ENCODE peak calls at places on chromosomes 16 and 17, in four cellular contexts. S is IMR-90, L is H1, X is H9. G is an unnamed sample.

GRCh38 chr16:52709286-52709685 is 162.3 kb upstream of the TOX3 start:
- DNase-seq in S (no peak), L (no peak), X (no peak), G (peak)

GRCh38 chr16:3716831-3717234 is 491 bp downstream of the TRAP1 start:
- DNase-seq in S (no peak), L (no peak), X (no peak), G (peak)

GRCh38 chr17:57682667-57683066 is 62.4 kb downstream of the CCDC182 start:
- DNase-seq in S (no peak), L (peak), X (no peak), G (no peak)

GRCh38 chr16:13298676-13299075 is 397.3 kb downstream of the SHISA9 start:
- DNase-seq in S (no peak), L (peak), X (no peak), G (peak)

GRCh38 chr16:64089697-64090096 is 1032.2 kb downstream of the CDH11 start:
- DNase-seq in S (peak), L (no peak), X (peak), G (peak)

GRCh38 chr17:50586421-50587247 is 26.1 kb downstream of the CACNA1G start:
- DNase-seq in S (no peak), L (no peak), X (no peak), G (peak)

GRCh38 chr17:38867179-38867994 is 2.5 kb upstream of the LASP1 start:
- DNase-seq in S (peak), L (peak), X (peak), G (peak)

GRCh38 chr16:11152205-11152604 is 103.8 kb downstream of the SOCS1 start:
- DNase-seq in S (no peak), L (no peak), X (no peak), G (no peak)

GRCh38 chr16:88681709-88682451 is 4.4 kb downstream of the SNAI3 start:
- DNase-seq in S (peak), L (no peak), X (no peak), G (no peak)

GRCh38 chr17:51166198-51166986 is at the start of gene NME2:
- DNase-seq in S (peak), L (peak), X (peak), G (peak)

GRCh38 chr16:89798832-89799370 is 17.5 kb downstream of the FANCA start:
- DNase-seq in S (no peak), L (no peak), X (no peak), G (no peak)

GRCh38 chr17:74737299-74738050 is 419 bp downstream of the RAB37 start:
- DNase-seq in S (no peak), L (peak), X (peak), G (peak)

GRCh38 chr16:48206594-48207242 is 37.4 kb upstream of the LONP2 start:
- DNase-seq in S (peak), L (no peak), X (no peak), G (peak)

GRCh38 chr16:67311607-67312449 is 14.7 kb downstream of the KCTD19 start:
- DNase-seq in S (peak), L (no peak), X (no peak), G (no peak)

GRCh38 chr16:52861614-52862022 is 191.1 kb downstream of the CHD9NB start:
- DNase-seq in S (no peak), L (peak), X (no peak), G (peak)

GRCh38 chr16:47461598-47462266 is 601 bp downstream of the PHKB start:
- DNase-seq in S (peak), L (no peak), X (no peak), G (peak)

GRCh38 chr16:2936436-2937011 is 24.8 kb downstream of the FLYWCH1 start:
- DNase-seq in S (no peak), L (no peak), X (no peak), G (no peak)

GRCh38 chr17:2043785-2044184 is 2.0 kb downstream of the OVCA2 start:
- DNase-seq in S (peak), L (no peak), X (no peak), G (peak)

GRCh38 chr16:88541831-88542230 is 28.4 kb upstream of the ZC3H18 start:
- DNase-seq in S (no peak), L (no peak), X (no peak), G (peak)

GRCh38 chr16:7456221-7456620 is 123.6 kb downstream of the RBFOX1 start:
- DNase-seq in S (no peak), L (no peak), X (no peak), G (no peak)

GRCh38 chr16:11201498-11202259 is 54.3 kb downstream of the SOCS1 start:
- DNase-seq in S (peak), L (no peak), X (peak), G (peak)

GRCh38 chr17:76353004-76353598 is 615 bp downstream of the PRPSAP1 start:
- DNase-seq in S (no peak), L (peak), X (peak), G (peak)

GRCh38 chr17:55295411-55296170 is 30.8 kb downstream of the HLF start:
- DNase-seq in S (peak), L (peak), X (peak), G (peak)

GRCh38 chr17:64354396-64354795 is 36.3 kb downstream of the PECAM1 start:
- DNase-seq in S (no peak), L (no peak), X (no peak), G (no peak)
- H4K5ac ChIP-seq in S (no peak), L (no peak), X (no peak), G (no peak)

DNA sequence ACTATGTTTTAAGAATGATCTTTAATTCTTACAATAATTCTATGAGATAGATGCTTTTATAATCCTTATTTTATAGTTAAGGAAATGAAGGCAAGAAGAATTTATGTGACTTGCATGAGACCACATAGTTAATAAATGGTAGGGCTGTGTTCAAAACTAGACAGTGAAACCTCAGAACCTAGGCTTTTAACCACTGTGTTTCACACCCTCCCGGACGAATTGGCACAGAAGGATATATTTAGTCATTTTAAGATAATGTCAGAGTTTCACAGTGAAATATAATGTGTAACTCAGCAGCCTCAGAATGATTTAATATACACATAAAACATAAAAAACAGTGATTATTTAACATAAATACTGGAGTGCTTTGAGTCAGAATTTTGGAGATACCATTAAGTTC is 57.0 kb downstream of the NSRP1 start:
- DNase-seq in S (no peak), L (no peak), X (no peak), G (no peak)
- H4K5ac ChIP-seq in S (no peak), L (no peak), X (no peak), G (no peak)

DNA sequence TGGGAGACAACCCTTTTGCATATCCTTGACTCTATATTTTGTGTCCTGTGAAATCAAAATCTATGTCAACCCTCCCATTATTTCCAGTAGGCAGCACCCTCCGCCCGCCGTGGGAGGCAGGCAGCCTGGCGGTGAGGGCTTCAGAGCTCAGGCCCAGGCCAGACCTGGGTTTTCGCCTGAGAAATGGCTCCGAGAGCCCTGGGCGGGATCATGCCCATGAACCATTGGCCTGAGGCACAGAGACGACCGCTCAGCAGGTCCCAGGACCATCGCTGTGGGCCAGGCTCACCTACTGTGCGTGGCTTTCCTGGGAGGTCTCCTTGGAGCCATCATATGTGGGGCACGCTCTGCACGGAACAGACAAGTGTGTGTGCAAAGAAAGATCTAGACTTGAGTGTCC is 6.3 kb upstream of the SLC38A8 start:
- DNase-seq in S (no peak), L (no peak), X (no peak), G (no peak)
- H4K5ac ChIP-seq in S (no peak), L (no peak), X (no peak), G (no peak)

DNA sequence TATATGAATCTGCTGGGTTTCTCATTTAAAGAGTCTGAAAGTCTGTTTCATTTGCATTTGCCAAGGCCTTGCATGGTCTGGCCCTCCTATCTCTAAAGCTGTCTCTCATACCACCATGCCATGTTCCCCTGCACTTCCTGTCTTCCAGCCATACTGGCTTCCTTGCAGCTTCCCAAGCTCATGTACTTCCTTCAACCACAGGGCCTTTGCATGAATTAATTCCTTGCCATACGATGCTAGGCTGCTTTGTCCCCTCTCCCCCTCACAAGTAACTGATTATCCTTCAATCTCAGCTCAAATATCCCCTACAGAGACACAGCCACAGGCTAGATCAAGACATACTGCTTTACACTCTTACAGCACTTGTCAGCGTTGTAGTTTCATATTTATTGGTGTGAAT is 5.8 kb downstream of the CRYM start:
- DNase-seq in S (no peak), L (no peak), X (no peak), G (no peak)
- H4K5ac ChIP-seq in S (no peak), L (no peak), X (no peak), G (no peak)

GRCh38 chr17:63331301-63331700 is 114.8 kb downstream of the CYB561 start:
- DNase-seq in S (no peak), L (no peak), X (no peak), G (no peak)

GRCh38 chr17:63325885-63326284 is 120.2 kb downstream of the CYB561 start:
- DNase-seq in S (peak), L (no peak), X (no peak), G (no peak)

GRCh38 chr17:63333869-63334268 is 112.2 kb downstream of the CYB561 start:
- DNase-seq in S (no peak), L (no peak), X (no peak), G (no peak)

GRCh38 chr17:63332286-63332685 is 113.8 kb downstream of the CYB561 start:
- DNase-seq in S (no peak), L (no peak), X (no peak), G (no peak)

GRCh38 chr17:63329876-63330275 is 116.2 kb downstream of the CYB561 start:
- DNase-seq in S (no peak), L (no peak), X (no peak), G (no peak)
- H4K5ac ChIP-seq in S (no peak), L (no peak), X (no peak), G (no peak)

GRCh38 chr17:72357764-72358365 is 237.0 kb downstream of the SOX9 start:
- DNase-seq in S (peak), L (no peak), X (no peak), G (no peak)
- H4K5ac ChIP-seq in S (peak), L (no peak), X (no peak), G (no peak)

DNA sequence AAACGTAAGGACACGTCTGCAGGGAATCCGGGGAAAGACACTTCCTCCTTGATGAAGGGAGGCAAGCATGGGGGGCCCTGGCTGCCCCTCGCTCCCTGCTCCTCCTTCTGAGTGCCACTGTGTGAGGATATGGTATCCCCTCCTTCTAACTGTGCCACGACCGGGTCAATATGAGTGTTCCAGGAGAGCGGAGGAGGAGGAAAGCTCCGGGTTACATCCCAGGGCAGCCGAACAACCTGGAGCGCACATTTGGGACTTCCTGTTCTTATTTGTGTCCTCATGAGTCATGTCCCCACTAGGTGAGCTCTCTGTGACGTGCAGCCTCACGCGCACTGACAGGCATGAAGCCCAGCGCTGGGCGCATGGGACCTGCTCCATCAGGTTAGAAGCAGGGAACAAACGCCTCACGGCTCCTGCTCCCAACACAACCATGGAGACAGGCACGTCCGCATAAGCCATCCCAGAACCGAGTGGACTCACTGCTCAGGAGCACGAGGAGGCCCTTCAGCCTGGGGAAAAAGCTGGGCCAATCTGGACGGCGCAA is 92.9 kb upstream of the DNAH17 start:
- DNase-seq in S (no peak), L (no peak), X (no peak), G (no peak)
- H4K5ac ChIP-seq in S (no peak), L (no peak), X (no peak), G (no peak)